ENCODE peak calls at places on chromosomes 4 and X, in six cellular contexts. One of them, this sample, is unnamed.

GRCh38 chr4:154084864-154085263 is 296.0 kb upstream of the SFRP2 start:
- DNase-seq in GM12892: no peak
- DNase-seq in H1: no peak
- DNase-seq in HepG2: no peak
- DNase-seq in K562: no peak
- DNase-seq in GM12878: no peak
- DNase-seq in this sample: no peak

GRCh38 chrX:72159769-72160168 is 21.8 kb upstream of the PIN4 start:
- DNase-seq in GM12878: no peak
- DNase-seq in H1: no peak
- DNase-seq in HepG2: no peak
- DNase-seq in K562: no peak
- DNase-seq in GM12892: no peak
- DNase-seq in this sample: no peak

GRCh38 chr4:123319639-123320038 is 77.0 kb upstream of the SPRY1 start:
- DNase-seq in HepG2: no peak
- DNase-seq in K562: no peak
- DNase-seq in GM12892: no peak
- DNase-seq in GM12878: no peak
- DNase-seq in H1: no peak
- DNase-seq in this sample: no peak

GRCh38 chrX:63754141-63754859 is 30.7 kb downstream of the ARHGEF9 start:
- DNase-seq in GM12892: no peak
- DNase-seq in HepG2: no peak
- DNase-seq in H1: no peak
- DNase-seq in K562: no peak
- DNase-seq in GM12878: no peak
- DNase-seq in this sample: no peak

GRCh38 chr4:137283737-137284136 is 248.6 kb downstream of the PCDH18 start:
- DNase-seq in K562: no peak
- DNase-seq in GM12878: no peak
- DNase-seq in HepG2: no peak
- DNase-seq in GM12892: no peak
- DNase-seq in H1: no peak
- DNase-seq in this sample: no peak

GRCh38 chr4:102730968-102731533 is 29.7 kb downstream of the MANBA start:
- DNase-seq in GM12878: no peak
- DNase-seq in H1: no peak
- DNase-seq in K562: no peak
- DNase-seq in HepG2: peak
- DNase-seq in GM12892: no peak
- DNase-seq in this sample: no peak

GRCh38 chrX:16771483-16772398 is 14.5 kb upstream of the TXLNG start:
- DNase-seq in GM12892: no peak
- DNase-seq in GM12878: no peak
- DNase-seq in HepG2: peak
- DNase-seq in H1: peak
- DNase-seq in K562: peak
- DNase-seq in this sample: no peak

GRCh38 chr4:41022116-41022515 is 192.2 kb downstream of the APBB2 start:
- DNase-seq in GM12892: no peak
- DNase-seq in HepG2: no peak
- DNase-seq in K562: no peak
- DNase-seq in GM12878: no peak
- DNase-seq in H1: no peak
- DNase-seq in this sample: no peak

GRCh38 chr4:152734699-152735050 is 44.9 kb downstream of the TIGD4 start:
- DNase-seq in HepG2: no peak
- DNase-seq in GM12892: no peak
- DNase-seq in K562: no peak
- DNase-seq in GM12878: no peak
- DNase-seq in H1: no peak
- DNase-seq in this sample: no peak

GRCh38 chr4:183295711-183296110 is 24.4 kb downstream of the CLDN22 start:
- DNase-seq in HepG2: no peak
- DNase-seq in K562: no peak
- DNase-seq in H1: no peak
- DNase-seq in GM12892: no peak
- DNase-seq in GM12878: no peak
- DNase-seq in this sample: no peak

GRCh38 chrX:40170830-40171512 is 73.2 kb upstream of the BCOR start:
- DNase-seq in HepG2: no peak
- DNase-seq in GM12892: no peak
- DNase-seq in K562: no peak
- DNase-seq in GM12878: no peak
- DNase-seq in H1: peak
- DNase-seq in this sample: no peak

GRCh38 chrX:32483534-32484136 is 727.7 kb downstream of the DMD start:
- DNase-seq in GM12878: no peak
- DNase-seq in HepG2: no peak
- DNase-seq in GM12892: no peak
- DNase-seq in K562: no peak
- DNase-seq in H1: no peak
- DNase-seq in this sample: no peak

GRCh38 chr4:184960505-184960971 is 57.8 kb upstream of the HELT start:
- DNase-seq in GM12878: no peak
- DNase-seq in HepG2: peak
- DNase-seq in K562: no peak
- DNase-seq in GM12892: no peak
- DNase-seq in H1: no peak
- DNase-seq in this sample: no peak

GRCh38 chr4:3807861-3808521 is 41.8 kb downstream of the ADRA2C start:
- DNase-seq in GM12878: no peak
- DNase-seq in GM12892: no peak
- DNase-seq in K562: no peak
- DNase-seq in H1: no peak
- DNase-seq in HepG2: no peak
- DNase-seq in this sample: no peak

GRCh38 chr4:151743128-151743854 is 17.5 kb downstream of the GATB start:
- DNase-seq in HepG2: no peak
- DNase-seq in GM12892: no peak
- DNase-seq in H1: no peak
- DNase-seq in K562: no peak
- DNase-seq in GM12878: peak
- DNase-seq in this sample: no peak

GRCh38 chr4:144183165-144183564 is 42.6 kb upstream of the GYPA start:
- DNase-seq in H1: no peak
- DNase-seq in K562: no peak
- DNase-seq in GM12878: no peak
- DNase-seq in GM12892: no peak
- DNase-seq in HepG2: no peak
- DNase-seq in this sample: no peak

GRCh38 chr4:27305246-27305645 is 444.6 kb downstream of the STIM2 start:
- DNase-seq in HepG2: no peak
- DNase-seq in GM12892: no peak
- DNase-seq in GM12878: no peak
- DNase-seq in K562: no peak
- DNase-seq in H1: no peak
- DNase-seq in this sample: no peak

GRCh38 chr4:39825090-39825489 is 127.2 kb downstream of the UBE2K start:
- DNase-seq in GM12878: no peak
- DNase-seq in H1: no peak
- DNase-seq in GM12892: no peak
- DNase-seq in HepG2: no peak
- DNase-seq in K562: no peak
- DNase-seq in this sample: no peak

GRCh38 chrX:134161162-134161561 is 75.8 kb upstream of the CCDC160 start:
- DNase-seq in K562: no peak
- DNase-seq in GM12892: no peak
- DNase-seq in HepG2: no peak
- DNase-seq in H1: no peak
- DNase-seq in GM12878: no peak
- DNase-seq in this sample: no peak

GRCh38 chr4:16032382-16032743 is 51.5 kb downstream of the PROM1 start:
- DNase-seq in HepG2: peak
- DNase-seq in H1: no peak
- DNase-seq in K562: no peak
- DNase-seq in GM12892: no peak
- DNase-seq in GM12878: no peak
- DNase-seq in this sample: no peak

GRCh38 chr4:184331155-184331995 is 113.7 kb upstream of the ENPP6 start:
- DNase-seq in K562: no peak
- DNase-seq in GM12892: no peak
- DNase-seq in H1: no peak
- DNase-seq in HepG2: no peak
- DNase-seq in GM12878: no peak
- DNase-seq in this sample: no peak

GRCh38 chr4:29805245-29805644 is 914.9 kb upstream of the PCDH7 start:
- DNase-seq in H1: peak
- DNase-seq in GM12892: no peak
- DNase-seq in K562: no peak
- DNase-seq in GM12878: no peak
- DNase-seq in HepG2: peak
- DNase-seq in this sample: no peak

GRCh38 chrX:129626026-129626425 is 28.7 kb downstream of the APLN start:
- DNase-seq in HepG2: no peak
- DNase-seq in GM12878: no peak
- DNase-seq in GM12892: no peak
- DNase-seq in H1: no peak
- DNase-seq in K562: no peak
- DNase-seq in this sample: no peak
- TF ChIP-seq POLR2A in HepG2: no peak
- TF ChIP-seq POLR2A in GM12878: no peak
- TF ChIP-seq POLR2A in GM12892: no peak
- TF ChIP-seq POLR2A in H1: no peak
- TF ChIP-seq POLR2A in K562: no peak
- TF ChIP-seq POLR2A in this sample: no peak

DNA sequence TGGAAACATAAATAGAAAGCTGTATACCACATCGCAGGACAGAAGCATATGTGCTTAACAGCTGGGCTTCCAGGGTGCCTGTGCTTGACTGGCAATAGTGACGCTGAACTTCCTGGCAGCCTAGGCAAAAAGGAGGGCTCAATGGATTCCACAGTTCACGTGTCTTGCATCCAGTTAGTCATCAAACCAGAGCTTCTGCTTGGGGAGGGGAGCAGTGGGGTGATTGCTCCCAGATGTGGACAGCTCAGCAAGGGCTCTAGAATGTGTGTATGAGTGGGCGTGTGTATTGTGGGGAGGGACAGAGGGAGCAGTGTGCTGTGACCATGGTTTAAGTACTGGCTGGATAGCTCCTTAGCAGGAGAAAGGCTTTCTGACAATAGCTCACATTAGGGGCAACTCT is 2.3 kb downstream of the PRRG3 start:
- DNase-seq in K562: no peak
- DNase-seq in H1: no peak
- DNase-seq in GM12878: no peak
- DNase-seq in HepG2: no peak
- DNase-seq in GM12892: no peak
- DNase-seq in this sample: no peak
- TF ChIP-seq TAF1 in K562: no peak
- TF ChIP-seq TAF1 in H1: no peak
- TF ChIP-seq TAF1 in GM12878: no peak
- TF ChIP-seq TAF1 in HepG2: no peak
- TF ChIP-seq TAF1 in GM12892: no peak
- TF ChIP-seq TAF1 in this sample: no peak

GRCh38 chr4:2592572-2592971 is 56.1 kb downstream of the FAM193A start:
- DNase-seq in GM12878: no peak
- DNase-seq in H1: no peak
- DNase-seq in GM12892: no peak
- DNase-seq in HepG2: no peak
- DNase-seq in K562: no peak
- DNase-seq in this sample: no peak

GRCh38 chr4:2593003-2593402 is 56.6 kb downstream of the FAM193A start:
- DNase-seq in H1: no peak
- DNase-seq in HepG2: no peak
- DNase-seq in K562: no peak
- DNase-seq in GM12892: no peak
- DNase-seq in GM12878: no peak
- DNase-seq in this sample: no peak

GRCh38 chr4:2588259-2588658 is 51.8 kb downstream of the FAM193A start:
- DNase-seq in HepG2: no peak
- DNase-seq in K562: no peak
- DNase-seq in H1: no peak
- DNase-seq in GM12878: no peak
- DNase-seq in GM12892: no peak
- DNase-seq in this sample: no peak

GRCh38 chr4:2587215-2587823 is 50.9 kb downstream of the FAM193A start:
- DNase-seq in GM12878: no peak
- DNase-seq in H1: no peak
- DNase-seq in HepG2: no peak
- DNase-seq in K562: no peak
- DNase-seq in GM12892: no peak
- DNase-seq in this sample: no peak

GRCh38 chr4:2591189-2591588 is 54.7 kb downstream of the FAM193A start:
- DNase-seq in GM12878: no peak
- DNase-seq in K562: no peak
- DNase-seq in HepG2: no peak
- DNase-seq in GM12892: no peak
- DNase-seq in H1: no peak
- DNase-seq in this sample: no peak
- TF ChIP-seq POLR2A in GM12878: no peak
- TF ChIP-seq POLR2A in K562: no peak
- TF ChIP-seq POLR2A in HepG2: no peak
- TF ChIP-seq POLR2A in GM12892: no peak
- TF ChIP-seq POLR2A in H1: no peak
- TF ChIP-seq POLR2A in this sample: no peak

GRCh38 chrX:150446995-150447394 is 83.9 kb downstream of the MAMLD1 start:
- DNase-seq in H1: no peak
- DNase-seq in GM12878: no peak
- DNase-seq in GM12892: no peak
- DNase-seq in HepG2: no peak
- DNase-seq in K562: no peak
- DNase-seq in this sample: no peak
- TF ChIP-seq TAF1 in H1: no peak
- TF ChIP-seq TAF1 in GM12878: no peak
- TF ChIP-seq TAF1 in GM12892: no peak
- TF ChIP-seq TAF1 in HepG2: no peak
- TF ChIP-seq TAF1 in K562: no peak
- TF ChIP-seq TAF1 in this sample: no peak

GRCh38 chr4:6938237-6938636 is 28.6 kb downstream of the TBC1D14 start:
- DNase-seq in GM12892: no peak
- DNase-seq in GM12878: no peak
- DNase-seq in HepG2: no peak
- DNase-seq in H1: no peak
- DNase-seq in K562: no peak
- DNase-seq in this sample: no peak

GRCh38 chr4:6938758-6939201 is 29.2 kb downstream of the TBC1D14 start:
- DNase-seq in H1: no peak
- DNase-seq in GM12878: no peak
- DNase-seq in K562: no peak
- DNase-seq in GM12892: no peak
- DNase-seq in HepG2: no peak
- DNase-seq in this sample: no peak

GRCh38 chr4:6941796-6942195 is 32.2 kb downstream of the TBC1D14 start:
- DNase-seq in K562: no peak
- DNase-seq in H1: no peak
- DNase-seq in GM12878: no peak
- DNase-seq in HepG2: no peak
- DNase-seq in GM12892: no peak
- DNase-seq in this sample: no peak

GRCh38 chr4:6940744-6941137 is 31.1 kb downstream of the TBC1D14 start:
- DNase-seq in H1: no peak
- DNase-seq in GM12878: no peak
- DNase-seq in HepG2: no peak
- DNase-seq in GM12892: no peak
- DNase-seq in K562: no peak
- DNase-seq in this sample: no peak

GRCh38 chr4:6939761-6940743 is 30.4 kb downstream of the TBC1D14 start:
- DNase-seq in GM12878: no peak
- DNase-seq in H1: no peak
- DNase-seq in HepG2: no peak
- DNase-seq in K562: peak
- DNase-seq in GM12892: no peak
- DNase-seq in this sample: no peak
- TF ChIP-seq POLR2A in GM12878: no peak
- TF ChIP-seq POLR2A in H1: no peak
- TF ChIP-seq POLR2A in HepG2: no peak
- TF ChIP-seq POLR2A in K562: no peak
- TF ChIP-seq POLR2A in GM12892: no peak
- TF ChIP-seq POLR2A in this sample: no peak